ENCODE peak calls at places on chromosomes 12 and 14, in ten cellular contexts. One of them, this sample, is unnamed.

GRCh38 chr14:100608586-100609330 is 21.5 kb upstream of the BEGAIN start:
- DNase-seq in HCT116: no peak
- DNase-seq in upper lobe of left lung: no peak
- DNase-seq in IMR-90: no peak
- DNase-seq in tibial nerve: no peak
- DNase-seq in lower leg skin: no peak
- DNase-seq in stomach: no peak
- DNase-seq in A549: no peak
- DNase-seq in spleen: no peak
- DNase-seq in thyroid gland: no peak
- DNase-seq in this sample: no peak

GRCh38 chr14:98444077-98444476 is 827.9 kb downstream of the BCL11B start:
- DNase-seq in HCT116: no peak
- DNase-seq in spleen: no peak
- DNase-seq in lower leg skin: no peak
- DNase-seq in tibial nerve: no peak
- DNase-seq in A549: no peak
- DNase-seq in upper lobe of left lung: no peak
- DNase-seq in stomach: no peak
- DNase-seq in IMR-90: no peak
- DNase-seq in thyroid gland: no peak
- DNase-seq in this sample: no peak

GRCh38 chr12:121668750-121669524 is 517 bp downstream of the MORN3 start:
- DNase-seq in lower leg skin: no peak
- DNase-seq in A549: peak
- DNase-seq in HCT116: no peak
- DNase-seq in tibial nerve: no peak
- DNase-seq in spleen: peak
- DNase-seq in IMR-90: peak
- DNase-seq in stomach: peak
- DNase-seq in thyroid gland: peak
- DNase-seq in upper lobe of left lung: peak
- DNase-seq in this sample: no peak

GRCh38 chr14:57865066-57865449 is 834 bp downstream of the SLC35F4 start:
- DNase-seq in IMR-90: no peak
- DNase-seq in spleen: no peak
- DNase-seq in HCT116: no peak
- DNase-seq in lower leg skin: no peak
- DNase-seq in thyroid gland: no peak
- DNase-seq in tibial nerve: no peak
- DNase-seq in stomach: no peak
- DNase-seq in A549: no peak
- DNase-seq in upper lobe of left lung: no peak
- DNase-seq in this sample: no peak

GRCh38 chr12:19410211-19410610 is 29.1 kb upstream of the AEBP2 start:
- DNase-seq in stomach: no peak
- DNase-seq in upper lobe of left lung: no peak
- DNase-seq in spleen: no peak
- DNase-seq in lower leg skin: no peak
- DNase-seq in HCT116: no peak
- DNase-seq in IMR-90: no peak
- DNase-seq in thyroid gland: no peak
- DNase-seq in A549: no peak
- DNase-seq in tibial nerve: no peak
- DNase-seq in this sample: no peak

GRCh38 chr14:50954811-50955372 is 10.6 kb upstream of the PYGL start:
- DNase-seq in tibial nerve: no peak
- DNase-seq in spleen: no peak
- DNase-seq in IMR-90: peak
- DNase-seq in lower leg skin: no peak
- DNase-seq in A549: peak
- DNase-seq in upper lobe of left lung: no peak
- DNase-seq in thyroid gland: no peak
- DNase-seq in HCT116: peak
- DNase-seq in stomach: no peak
- DNase-seq in this sample: no peak

GRCh38 chr12:96193725-96194571 is at the start of gene ELK3:
- DNase-seq in spleen: peak
- DNase-seq in thyroid gland: peak
- DNase-seq in HCT116: no peak
- DNase-seq in upper lobe of left lung: peak
- DNase-seq in IMR-90: peak
- DNase-seq in stomach: peak
- DNase-seq in tibial nerve: peak
- DNase-seq in A549: peak
- DNase-seq in lower leg skin: peak
- DNase-seq in this sample: peak

GRCh38 chr12:64099430-64099829 is 122.7 kb downstream of the KICS2 start:
- DNase-seq in tibial nerve: peak
- DNase-seq in thyroid gland: peak
- DNase-seq in lower leg skin: no peak
- DNase-seq in IMR-90: peak
- DNase-seq in stomach: no peak
- DNase-seq in A549: peak
- DNase-seq in upper lobe of left lung: no peak
- DNase-seq in HCT116: peak
- DNase-seq in spleen: no peak
- DNase-seq in this sample: no peak

DNA sequence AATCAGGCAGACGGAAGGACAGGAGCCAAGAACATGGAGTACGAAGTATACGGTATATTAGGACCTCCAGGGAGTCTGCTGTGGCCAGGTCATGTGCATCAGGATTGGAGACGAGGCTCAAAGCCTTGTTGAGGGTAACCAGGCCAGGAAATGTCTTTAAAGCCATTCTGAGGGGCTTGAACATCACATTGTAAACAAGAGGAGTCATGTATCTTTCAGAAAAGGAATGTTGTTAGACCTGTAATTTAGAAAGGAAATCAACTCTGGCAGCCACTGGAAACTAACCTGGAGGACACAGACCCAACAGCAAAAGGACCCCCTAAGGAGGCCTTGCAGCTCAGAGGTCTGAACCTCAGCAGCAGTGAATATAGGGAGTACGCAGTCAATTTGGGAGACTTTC is 7.5 kb downstream of the MAP3K9 start:
- DNase-seq in lower leg skin: no peak
- DNase-seq in spleen: no peak
- DNase-seq in A549: no peak
- DNase-seq in HCT116: no peak
- DNase-seq in upper lobe of left lung: no peak
- DNase-seq in stomach: no peak
- DNase-seq in thyroid gland: no peak
- DNase-seq in tibial nerve: no peak
- DNase-seq in IMR-90: no peak
- DNase-seq in this sample: no peak
- TF ChIP-seq POLR2A in lower leg skin: no peak
- TF ChIP-seq POLR2A in spleen: no peak
- TF ChIP-seq POLR2A in A549: no peak
- TF ChIP-seq POLR2A in HCT116: no peak
- TF ChIP-seq POLR2A in upper lobe of left lung: no peak
- TF ChIP-seq POLR2A in stomach: no peak
- TF ChIP-seq POLR2A in thyroid gland: no peak
- TF ChIP-seq POLR2A in tibial nerve: no peak
- TF ChIP-seq POLR2A in IMR-90: no peak
- TF ChIP-seq POLR2A in this sample: no peak

DNA sequence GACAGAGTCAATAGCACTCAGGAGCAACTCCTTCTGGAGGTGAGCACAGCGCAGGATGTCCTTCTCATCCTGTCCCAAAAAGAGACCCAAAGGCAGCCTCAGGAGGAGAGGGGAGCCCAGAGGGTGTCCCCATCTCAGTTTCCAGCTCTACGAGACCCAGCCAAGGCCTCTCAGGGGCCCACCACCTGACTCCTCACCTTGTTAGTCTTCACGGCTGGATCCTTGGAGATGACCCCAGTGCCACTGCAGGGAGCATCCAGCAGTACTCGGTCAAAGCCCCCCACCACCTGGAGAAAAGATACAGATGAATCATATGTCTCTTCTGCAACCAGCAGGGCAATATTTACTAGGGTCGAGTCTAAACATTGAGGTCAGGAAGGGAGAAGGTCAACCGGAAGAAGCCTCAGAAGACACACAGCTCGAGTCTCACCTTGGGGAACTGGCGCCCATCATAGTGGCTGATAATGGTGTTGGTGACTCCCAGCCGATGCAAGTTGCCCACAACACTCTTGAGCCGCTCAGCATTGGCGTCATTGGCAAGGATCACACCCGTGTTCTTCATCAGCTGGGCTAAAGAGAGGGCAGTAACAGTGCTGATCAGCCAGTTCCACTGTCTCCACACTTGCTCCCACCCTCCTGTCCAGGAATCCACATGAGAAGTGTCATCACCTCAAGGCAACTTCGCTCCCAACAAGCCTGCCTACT is 4.8 kb upstream of the IFFO1 start:
- DNase-seq in HCT116: no peak
- DNase-seq in IMR-90: no peak
- DNase-seq in thyroid gland: no peak
- DNase-seq in lower leg skin: no peak
- DNase-seq in stomach: no peak
- DNase-seq in tibial nerve: no peak
- DNase-seq in spleen: peak
- DNase-seq in A549: no peak
- DNase-seq in upper lobe of left lung: no peak
- DNase-seq in this sample: no peak
- TF ChIP-seq POLR2A in HCT116: no peak
- TF ChIP-seq POLR2A in IMR-90: no peak
- TF ChIP-seq POLR2A in thyroid gland: no peak
- TF ChIP-seq POLR2A in lower leg skin: no peak
- TF ChIP-seq POLR2A in stomach: no peak
- TF ChIP-seq POLR2A in tibial nerve: no peak
- TF ChIP-seq POLR2A in spleen: no peak
- TF ChIP-seq POLR2A in A549: no peak
- TF ChIP-seq POLR2A in upper lobe of left lung: no peak
- TF ChIP-seq POLR2A in this sample: no peak

GRCh38 chr12:32069731-32070130 is 36.9 kb upstream of the BICD1 start:
- DNase-seq in spleen: no peak
- DNase-seq in stomach: no peak
- DNase-seq in tibial nerve: no peak
- DNase-seq in lower leg skin: no peak
- DNase-seq in A549: no peak
- DNase-seq in upper lobe of left lung: no peak
- DNase-seq in IMR-90: no peak
- DNase-seq in HCT116: no peak
- DNase-seq in thyroid gland: no peak
- DNase-seq in this sample: no peak
- TF ChIP-seq POLR2A in spleen: no peak
- TF ChIP-seq POLR2A in stomach: no peak
- TF ChIP-seq POLR2A in tibial nerve: no peak
- TF ChIP-seq POLR2A in lower leg skin: no peak
- TF ChIP-seq POLR2A in A549: no peak
- TF ChIP-seq POLR2A in upper lobe of left lung: no peak
- TF ChIP-seq POLR2A in IMR-90: no peak
- TF ChIP-seq POLR2A in HCT116: no peak
- TF ChIP-seq POLR2A in thyroid gland: no peak
- TF ChIP-seq POLR2A in this sample: no peak

GRCh38 chr14:102757646-102758045 is 19.6 kb upstream of the TRAF3 start:
- DNase-seq in tibial nerve: no peak
- DNase-seq in IMR-90: no peak
- DNase-seq in HCT116: no peak
- DNase-seq in stomach: no peak
- DNase-seq in upper lobe of left lung: no peak
- DNase-seq in A549: no peak
- DNase-seq in spleen: no peak
- DNase-seq in thyroid gland: no peak
- DNase-seq in lower leg skin: no peak
- DNase-seq in this sample: no peak
- TF ChIP-seq POLR2A in tibial nerve: no peak
- TF ChIP-seq POLR2A in IMR-90: no peak
- TF ChIP-seq POLR2A in HCT116: no peak
- TF ChIP-seq POLR2A in stomach: no peak
- TF ChIP-seq POLR2A in upper lobe of left lung: no peak
- TF ChIP-seq POLR2A in A549: no peak
- TF ChIP-seq POLR2A in spleen: no peak
- TF ChIP-seq POLR2A in thyroid gland: no peak
- TF ChIP-seq POLR2A in lower leg skin: no peak
- TF ChIP-seq POLR2A in this sample: no peak

GRCh38 chr12:110371408-110372055 is 32.0 kb downstream of the ANAPC7 start:
- DNase-seq in spleen: peak
- DNase-seq in upper lobe of left lung: peak
- DNase-seq in tibial nerve: no peak
- DNase-seq in A549: no peak
- DNase-seq in stomach: no peak
- DNase-seq in HCT116: no peak
- DNase-seq in thyroid gland: peak
- DNase-seq in lower leg skin: no peak
- DNase-seq in IMR-90: no peak
- DNase-seq in this sample: peak
- TF ChIP-seq POLR2A in spleen: no peak
- TF ChIP-seq POLR2A in upper lobe of left lung: no peak
- TF ChIP-seq POLR2A in tibial nerve: no peak
- TF ChIP-seq POLR2A in A549: no peak
- TF ChIP-seq POLR2A in stomach: no peak
- TF ChIP-seq POLR2A in HCT116: no peak
- TF ChIP-seq POLR2A in thyroid gland: peak
- TF ChIP-seq POLR2A in lower leg skin: no peak
- TF ChIP-seq POLR2A in IMR-90: no peak
- TF ChIP-seq POLR2A in this sample: no peak

GRCh38 chr12:45248095-45248494 is 32.2 kb downstream of the ANO6 start:
- DNase-seq in lower leg skin: no peak
- DNase-seq in thyroid gland: no peak
- DNase-seq in IMR-90: no peak
- DNase-seq in tibial nerve: no peak
- DNase-seq in stomach: no peak
- DNase-seq in upper lobe of left lung: no peak
- DNase-seq in spleen: no peak
- DNase-seq in A549: no peak
- DNase-seq in HCT116: no peak
- DNase-seq in this sample: no peak
- TF ChIP-seq POLR2A in lower leg skin: no peak
- TF ChIP-seq POLR2A in thyroid gland: no peak
- TF ChIP-seq POLR2A in IMR-90: no peak
- TF ChIP-seq POLR2A in tibial nerve: no peak
- TF ChIP-seq POLR2A in stomach: no peak
- TF ChIP-seq POLR2A in upper lobe of left lung: no peak
- TF ChIP-seq POLR2A in spleen: no peak
- TF ChIP-seq POLR2A in A549: no peak
- TF ChIP-seq POLR2A in HCT116: no peak
- TF ChIP-seq POLR2A in this sample: no peak

This sample was measured in GM12892.